ENCODE peak calls at places on chromosomes 2 and 18, in seven cellular contexts. One of them, this sample, is unnamed.

GRCh38 chr2:197556456-197556855 is 40.6 kb downstream of the MOB4 start:
- DNase-seq in iPS DF 6.9: no peak
- DNase-seq in HL-60: peak
- DNase-seq in tibial artery: no peak
- DNase-seq in astrocyte: no peak
- DNase-seq in naive thymus-derived CD4-positive, alpha-beta T cell: no peak
- DNase-seq in body of pancreas: no peak
- DNase-seq in this sample: no peak

GRCh38 chr2:40037303-40037702 is 258.2 kb upstream of the THUMPD2 start:
- DNase-seq in iPS DF 6.9: no peak
- DNase-seq in HL-60: peak
- DNase-seq in tibial artery: no peak
- DNase-seq in astrocyte: no peak
- DNase-seq in naive thymus-derived CD4-positive, alpha-beta T cell: no peak
- DNase-seq in body of pancreas: no peak
- DNase-seq in this sample: no peak

GRCh38 chr18:47912794-47913594 is 17.5 kb downstream of the SMAD2 start:
- DNase-seq in iPS DF 6.9: no peak
- DNase-seq in HL-60: no peak
- DNase-seq in tibial artery: no peak
- DNase-seq in astrocyte: no peak
- DNase-seq in naive thymus-derived CD4-positive, alpha-beta T cell: no peak
- DNase-seq in body of pancreas: no peak
- DNase-seq in this sample: no peak

GRCh38 chr2:49255325-49256023 is 101.2 kb upstream of the FSHR start:
- DNase-seq in iPS DF 6.9: no peak
- DNase-seq in HL-60: no peak
- DNase-seq in tibial artery: no peak
- DNase-seq in astrocyte: no peak
- DNase-seq in naive thymus-derived CD4-positive, alpha-beta T cell: no peak
- DNase-seq in body of pancreas: no peak
- DNase-seq in this sample: no peak

GRCh38 chr2:239309398-239310245 is 91.2 kb downstream of the HDAC4 start:
- DNase-seq in iPS DF 6.9: no peak
- DNase-seq in HL-60: no peak
- DNase-seq in tibial artery: peak
- DNase-seq in astrocyte: no peak
- DNase-seq in naive thymus-derived CD4-positive, alpha-beta T cell: no peak
- DNase-seq in body of pancreas: no peak
- DNase-seq in this sample: no peak

GRCh38 chr2:222899413-222900181 is 38.8 kb downstream of the ACSL3 start:
- DNase-seq in iPS DF 6.9: no peak
- DNase-seq in HL-60: no peak
- DNase-seq in tibial artery: no peak
- DNase-seq in astrocyte: no peak
- DNase-seq in naive thymus-derived CD4-positive, alpha-beta T cell: no peak
- DNase-seq in body of pancreas: no peak
- DNase-seq in this sample: no peak

GRCh38 chr2:207320381-207321159 is 154.8 kb upstream of the KLF7 start:
- DNase-seq in iPS DF 6.9: no peak
- DNase-seq in HL-60: no peak
- DNase-seq in tibial artery: no peak
- DNase-seq in astrocyte: no peak
- DNase-seq in naive thymus-derived CD4-positive, alpha-beta T cell: no peak
- DNase-seq in body of pancreas: no peak
- DNase-seq in this sample: no peak

GRCh38 chr2:37916512-37917082 is 8.5 kb upstream of the RMDN2 start:
- DNase-seq in iPS DF 6.9: no peak
- DNase-seq in HL-60: no peak
- DNase-seq in tibial artery: peak
- DNase-seq in astrocyte: peak
- DNase-seq in naive thymus-derived CD4-positive, alpha-beta T cell: no peak
- DNase-seq in body of pancreas: peak
- DNase-seq in this sample: no peak

GRCh38 chr2:15991231-15991630 is 50.9 kb downstream of the MYCN start:
- DNase-seq in iPS DF 6.9: no peak
- DNase-seq in HL-60: no peak
- DNase-seq in tibial artery: no peak
- DNase-seq in astrocyte: no peak
- DNase-seq in naive thymus-derived CD4-positive, alpha-beta T cell: no peak
- DNase-seq in body of pancreas: no peak
- DNase-seq in this sample: no peak

GRCh38 chr2:33425156-33425555 is 51.3 kb upstream of the RASGRP3 start:
- DNase-seq in iPS DF 6.9: no peak
- DNase-seq in HL-60: no peak
- DNase-seq in tibial artery: no peak
- DNase-seq in astrocyte: no peak
- DNase-seq in naive thymus-derived CD4-positive, alpha-beta T cell: no peak
- DNase-seq in body of pancreas: no peak
- DNase-seq in this sample: no peak

GRCh38 chr2:90207454-90208058 is 1516.1 kb downstream of the RPIA start:
- DNase-seq in iPS DF 6.9: no peak
- DNase-seq in HL-60: peak
- DNase-seq in tibial artery: no peak
- DNase-seq in astrocyte: no peak
- DNase-seq in naive thymus-derived CD4-positive, alpha-beta T cell: no peak
- DNase-seq in body of pancreas: no peak
- DNase-seq in this sample: no peak

GRCh38 chr2:222939208-222939846 is 78.5 kb downstream of the ACSL3 start:
- DNase-seq in iPS DF 6.9: peak
- DNase-seq in HL-60: peak
- DNase-seq in tibial artery: no peak
- DNase-seq in astrocyte: peak
- DNase-seq in naive thymus-derived CD4-positive, alpha-beta T cell: peak
- DNase-seq in body of pancreas: peak
- DNase-seq in this sample: no peak

GRCh38 chr2:223549215-223549614 is 52.9 kb downstream of the SCG2 start:
- DNase-seq in iPS DF 6.9: no peak
- DNase-seq in HL-60: no peak
- DNase-seq in tibial artery: no peak
- DNase-seq in astrocyte: peak
- DNase-seq in naive thymus-derived CD4-positive, alpha-beta T cell: no peak
- DNase-seq in body of pancreas: no peak
- DNase-seq in this sample: peak

GRCh38 chr18:46261799-46262198 is 157.6 kb downstream of the HAUS1 start:
- DNase-seq in iPS DF 6.9: peak
- DNase-seq in HL-60: no peak
- DNase-seq in tibial artery: no peak
- DNase-seq in astrocyte: peak
- DNase-seq in naive thymus-derived CD4-positive, alpha-beta T cell: no peak
- DNase-seq in body of pancreas: no peak
- DNase-seq in this sample: no peak

GRCh38 chr18:23237524-23238151 is 102.4 kb downstream of the CABLES1 start:
- DNase-seq in iPS DF 6.9: no peak
- DNase-seq in HL-60: no peak
- DNase-seq in tibial artery: peak
- DNase-seq in astrocyte: peak
- DNase-seq in naive thymus-derived CD4-positive, alpha-beta T cell: peak
- DNase-seq in body of pancreas: no peak
- DNase-seq in this sample: no peak

GRCh38 chr2:140178224-140178623 is 1398.0 kb upstream of the NXPH2 start:
- DNase-seq in iPS DF 6.9: no peak
- DNase-seq in HL-60: no peak
- DNase-seq in tibial artery: no peak
- DNase-seq in astrocyte: no peak
- DNase-seq in naive thymus-derived CD4-positive, alpha-beta T cell: no peak
- DNase-seq in body of pancreas: no peak
- DNase-seq in this sample: no peak

GRCh38 chr2:218859556-218859993 is at the start of gene WNT6:
- DNase-seq in iPS DF 6.9: no peak
- DNase-seq in HL-60: no peak
- DNase-seq in tibial artery: peak
- DNase-seq in astrocyte: no peak
- DNase-seq in naive thymus-derived CD4-positive, alpha-beta T cell: no peak
- DNase-seq in body of pancreas: no peak
- DNase-seq in this sample: peak

GRCh38 chr2:145379934-145380333 is 860.0 kb upstream of the ZEB2 start:
- DNase-seq in iPS DF 6.9: no peak
- DNase-seq in HL-60: no peak
- DNase-seq in tibial artery: no peak
- DNase-seq in astrocyte: no peak
- DNase-seq in naive thymus-derived CD4-positive, alpha-beta T cell: no peak
- DNase-seq in body of pancreas: no peak
- DNase-seq in this sample: no peak

GRCh38 chr2:145383961-145384360 is 864.0 kb upstream of the ZEB2 start:
- DNase-seq in iPS DF 6.9: no peak
- DNase-seq in HL-60: no peak
- DNase-seq in tibial artery: no peak
- DNase-seq in astrocyte: no peak
- DNase-seq in naive thymus-derived CD4-positive, alpha-beta T cell: no peak
- DNase-seq in body of pancreas: no peak
- DNase-seq in this sample: no peak

DNA sequence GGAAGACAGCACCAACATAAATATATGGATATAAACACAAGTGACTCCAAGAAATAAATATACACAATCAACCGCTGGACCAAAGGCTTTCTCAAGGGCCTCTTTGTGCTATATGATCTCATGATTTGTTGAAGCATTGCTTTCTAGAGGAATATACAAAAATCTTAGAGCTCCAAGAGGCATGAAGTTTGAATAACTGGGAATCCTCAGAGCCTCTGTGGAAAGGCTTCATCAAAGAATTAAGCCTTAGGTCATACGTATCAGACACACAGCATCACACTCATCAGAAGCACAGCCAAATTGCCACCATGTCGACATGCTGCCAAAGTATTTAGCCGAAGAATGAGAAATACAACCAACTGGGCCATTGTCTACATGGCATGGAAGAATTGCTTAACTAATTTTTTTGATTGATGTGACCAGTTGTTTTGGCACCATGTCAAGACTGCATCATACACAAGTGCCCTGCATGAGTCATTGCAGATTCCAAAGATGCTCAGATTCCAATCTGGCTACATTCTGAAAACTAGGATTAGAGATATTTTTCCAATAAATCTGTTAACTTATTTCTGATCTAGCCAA is 860.6 kb upstream of the ZEB2 start:
- DNase-seq in iPS DF 6.9: no peak
- DNase-seq in HL-60: no peak
- DNase-seq in tibial artery: no peak
- DNase-seq in astrocyte: peak
- DNase-seq in naive thymus-derived CD4-positive, alpha-beta T cell: no peak
- DNase-seq in body of pancreas: no peak
- DNase-seq in this sample: no peak
- H3K27ac ChIP-seq in iPS DF 6.9: no peak
- H3K27ac ChIP-seq in HL-60: no peak
- H3K27ac ChIP-seq in tibial artery: no peak
- H3K27ac ChIP-seq in astrocyte: no peak
- H3K27ac ChIP-seq in naive thymus-derived CD4-positive, alpha-beta T cell: no peak
- H3K27ac ChIP-seq in body of pancreas: no peak
- H3K27ac ChIP-seq in this sample: no peak

GRCh38 chr2:63613391-63613901 is 24.7 kb downstream of the MDH1 start:
- DNase-seq in iPS DF 6.9: no peak
- DNase-seq in HL-60: no peak
- DNase-seq in tibial artery: no peak
- DNase-seq in astrocyte: peak
- DNase-seq in naive thymus-derived CD4-positive, alpha-beta T cell: no peak
- DNase-seq in body of pancreas: no peak
- DNase-seq in this sample: no peak

GRCh38 chr2:63614983-63615945 is 26.5 kb downstream of the MDH1 start:
- DNase-seq in iPS DF 6.9: no peak
- DNase-seq in HL-60: no peak
- DNase-seq in tibial artery: no peak
- DNase-seq in astrocyte: peak
- DNase-seq in naive thymus-derived CD4-positive, alpha-beta T cell: no peak
- DNase-seq in body of pancreas: no peak
- DNase-seq in this sample: no peak

GRCh38 chr2:63614448-63614968 is 25.7 kb downstream of the MDH1 start:
- DNase-seq in iPS DF 6.9: peak
- DNase-seq in HL-60: no peak
- DNase-seq in tibial artery: no peak
- DNase-seq in astrocyte: peak
- DNase-seq in naive thymus-derived CD4-positive, alpha-beta T cell: no peak
- DNase-seq in body of pancreas: no peak
- DNase-seq in this sample: no peak

GRCh38 chr2:63619328-63619727 is 30.6 kb downstream of the MDH1 start:
- DNase-seq in iPS DF 6.9: no peak
- DNase-seq in HL-60: no peak
- DNase-seq in tibial artery: no peak
- DNase-seq in astrocyte: no peak
- DNase-seq in naive thymus-derived CD4-positive, alpha-beta T cell: no peak
- DNase-seq in body of pancreas: no peak
- DNase-seq in this sample: no peak

DNA sequence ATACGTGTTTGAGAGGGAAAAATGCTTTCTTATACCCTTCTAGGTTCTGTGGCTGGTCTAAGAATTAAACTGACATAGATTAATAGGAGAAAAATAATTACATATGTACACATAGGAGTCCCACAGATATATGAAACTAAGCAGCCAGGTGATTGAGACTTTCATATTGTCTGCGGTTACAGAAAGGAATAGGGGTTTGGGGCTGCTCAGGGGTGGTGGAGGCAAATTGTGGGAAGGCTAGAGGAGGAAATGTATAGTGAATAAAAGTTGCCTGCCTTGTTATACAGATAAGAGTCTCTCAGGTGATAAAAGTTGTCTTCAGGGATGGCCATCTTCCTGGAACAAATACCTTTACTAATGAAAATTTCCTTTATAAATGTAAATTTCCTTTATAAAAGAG is 28.6 kb downstream of the MDH1 start:
- DNase-seq in iPS DF 6.9: no peak
- DNase-seq in HL-60: no peak
- DNase-seq in tibial artery: no peak
- DNase-seq in astrocyte: no peak
- DNase-seq in naive thymus-derived CD4-positive, alpha-beta T cell: no peak
- DNase-seq in body of pancreas: no peak
- DNase-seq in this sample: no peak
- H3K27ac ChIP-seq in iPS DF 6.9: no peak
- H3K27ac ChIP-seq in HL-60: no peak
- H3K27ac ChIP-seq in tibial artery: no peak
- H3K27ac ChIP-seq in astrocyte: no peak
- H3K27ac ChIP-seq in naive thymus-derived CD4-positive, alpha-beta T cell: no peak
- H3K27ac ChIP-seq in body of pancreas: no peak
- H3K27ac ChIP-seq in this sample: no peak

DNA sequence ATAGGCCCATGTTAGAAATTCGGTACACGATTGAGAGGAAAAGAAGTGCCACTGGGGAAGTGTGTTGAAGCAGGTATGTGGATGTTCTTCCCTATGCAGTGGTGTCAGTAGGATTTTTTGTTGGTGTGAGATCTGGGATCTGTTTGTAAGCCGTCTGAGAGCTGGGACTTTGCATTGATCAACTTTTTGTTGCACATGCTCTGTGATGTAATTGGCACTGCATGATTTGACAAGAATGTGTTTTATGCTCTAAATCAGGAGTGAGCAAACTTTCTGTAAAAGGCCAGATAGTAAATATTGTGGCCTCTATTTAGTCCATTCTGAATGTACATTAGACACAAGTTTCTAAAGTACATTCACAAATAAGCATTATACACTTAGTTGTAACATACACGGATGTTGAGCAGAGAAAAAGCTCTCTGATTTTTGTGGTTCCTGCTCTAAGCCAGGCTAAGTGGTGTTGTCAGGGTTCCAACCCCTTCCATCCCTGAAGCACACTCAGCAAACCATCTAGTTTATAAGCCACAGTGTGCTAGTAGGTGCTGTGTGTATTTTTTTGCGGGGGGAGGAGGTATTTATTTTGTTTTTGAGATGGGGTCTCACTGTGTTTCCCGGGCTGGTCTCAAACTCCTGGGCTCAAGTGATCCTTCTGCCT is 235.6 kb downstream of the NEDD4L start:
- DNase-seq in iPS DF 6.9: no peak
- DNase-seq in HL-60: no peak
- DNase-seq in tibial artery: no peak
- DNase-seq in astrocyte: no peak
- DNase-seq in naive thymus-derived CD4-positive, alpha-beta T cell: no peak
- DNase-seq in body of pancreas: no peak
- DNase-seq in this sample: no peak
- H3K27ac ChIP-seq in iPS DF 6.9: no peak
- H3K27ac ChIP-seq in HL-60: no peak
- H3K27ac ChIP-seq in tibial artery: no peak
- H3K27ac ChIP-seq in astrocyte: no peak
- H3K27ac ChIP-seq in naive thymus-derived CD4-positive, alpha-beta T cell: no peak
- H3K27ac ChIP-seq in body of pancreas: no peak
- H3K27ac ChIP-seq in this sample: no peak

GRCh38 chr2:160415991-160416390 is 77.6 kb downstream of the RBMS1 start:
- DNase-seq in iPS DF 6.9: no peak
- DNase-seq in HL-60: no peak
- DNase-seq in tibial artery: no peak
- DNase-seq in astrocyte: peak
- DNase-seq in naive thymus-derived CD4-positive, alpha-beta T cell: no peak
- DNase-seq in body of pancreas: no peak
- DNase-seq in this sample: no peak
- H3K27ac ChIP-seq in iPS DF 6.9: no peak
- H3K27ac ChIP-seq in HL-60: no peak
- H3K27ac ChIP-seq in tibial artery: no peak
- H3K27ac ChIP-seq in astrocyte: no peak
- H3K27ac ChIP-seq in naive thymus-derived CD4-positive, alpha-beta T cell: no peak
- H3K27ac ChIP-seq in body of pancreas: no peak
- H3K27ac ChIP-seq in this sample: no peak

This sample was measured in caudate nucleus.